ENCODE peak calls at places on chromosome 7, in seven cellular contexts. R is GM04504; D is AG10803; F is NB4; L is anterior cingulate cortex; H is B cell; E is CD4-positive, alpha-beta T cell. I is an unnamed sample.

GRCh38 chr7:29957921-29958320 is 31.7 kb downstream of the SCRN1 start:
- DNase-seq in R (no peak), D (no peak), F (no peak), L (no peak), H (no peak), E (no peak), I (no peak)

GRCh38 chr7:16993543-16993942 is 111.8 kb upstream of the AGR3 start:
- DNase-seq in R (no peak), D (no peak), F (no peak), L (no peak), H (no peak), E (no peak), I (no peak)

GRCh38 chr7:69430502-69431145 is 167.7 kb upstream of the AUTS2 start:
- DNase-seq in R (no peak), D (peak; percentile 11), F (no peak), L (peak; percentile 3), H (no peak), E (no peak), I (no peak)

GRCh38 chr7:497946-498655 is 21.5 kb downstream of the PDGFA start:
- DNase-seq in R (no peak), D (no peak), F (no peak), L (no peak), H (no peak), E (no peak), I (no peak)

GRCh38 chr7:12584940-12585339 is 14.4 kb downstream of the SCIN start:
- DNase-seq in R (no peak), D (peak; percentile 62), F (peak; percentile 61), L (no peak), H (no peak), E (no peak), I (no peak)

GRCh38 chr7:133081605-133082389 is at the start of gene CHCHD3:
- DNase-seq in R (peak; percentile 98), D (peak; percentile 97), F (peak; percentile 100), L (peak; percentile 99), H (peak; percentile 98), E (peak; percentile 95), I (peak; percentile 96)

GRCh38 chr7:40640566-40640965 is 505.8 kb downstream of the SUGCT start:
- DNase-seq in R (no peak), D (no peak), F (no peak), L (no peak), H (no peak), E (no peak), I (no peak)

GRCh38 chr7:130270947-130271790 is 4.5 kb downstream of the CPA2 start:
- DNase-seq in R (no peak), D (no peak), F (peak; percentile 19), L (no peak), H (no peak), E (no peak), I (no peak)

GRCh38 chr7:3787717-3788311 is 486.8 kb downstream of the SDK1 start:
- DNase-seq in R (no peak), D (no peak), F (no peak), L (no peak), H (no peak), E (no peak), I (no peak)

GRCh38 chr7:48875300-48875916 is 48.9 kb upstream of the CDC14C start:
- DNase-seq in R (no peak), D (peak; percentile 31), F (peak; percentile 47), L (peak; percentile 56), H (no peak), E (no peak), I (no peak)

GRCh38 chr7:21198929-21199328 is 229.0 kb upstream of the SP4 start:
- DNase-seq in R (no peak), D (no peak), F (no peak), L (no peak), H (no peak), E (no peak), I (no peak)

GRCh38 chr7:133763241-133763640 is 363.9 kb upstream of the LRGUK start:
- DNase-seq in R (peak; percentile 13), D (peak; percentile 80), F (no peak), L (no peak), H (no peak), E (no peak), I (no peak)

GRCh38 chr7:44967571-44968446 is 11.0 kb downstream of the MYO1G start:
- DNase-seq in R (no peak), D (no peak), F (peak; percentile 41), L (no peak), H (peak; percentile 35), E (no peak), I (no peak)

GRCh38 chr7:73850781-73851207 is 8.5 kb upstream of the METTL27 start:
- DNase-seq in R (peak; percentile 98), D (peak; percentile 99), F (peak; percentile 84), L (no peak), H (no peak), E (no peak), I (peak; percentile 11)

GRCh38 chr7:121459148-121459547 is 63.0 kb upstream of the FAM3C start:
- DNase-seq in R (no peak), D (no peak), F (no peak), L (no peak), H (no peak), E (no peak), I (no peak)

GRCh38 chr7:157405914-157406810 is 69.4 kb downstream of the DNAJB6 start:
- DNase-seq in R (no peak), D (peak; percentile 33), F (peak; percentile 59), L (peak; percentile 36), H (no peak), E (no peak), I (no peak)

GRCh38 chr7:37211097-37211496 is 237.6 kb downstream of the ELMO1 start:
- DNase-seq in R (peak; percentile 21), D (peak; percentile 61), F (no peak), L (no peak), H (no peak), E (no peak), I (no peak)

GRCh38 chr7:19146699-19147098 is 1.5 kb upstream of the FERD3L start:
- DNase-seq in R (no peak), D (no peak), F (peak; percentile 48), L (no peak), H (no peak), E (no peak), I (no peak)

GRCh38 chr7:151665363-151665762 is 145.7 kb upstream of the RHEB start:
- DNase-seq in R (no peak), D (peak; percentile 87), F (no peak), L (no peak), H (no peak), E (no peak), I (no peak)

GRCh38 chr7:102260856-102261255 is 25.8 kb upstream of the SH2B2 start:
- DNase-seq in R (peak; percentile 28), D (peak; percentile 36), F (no peak), L (peak; percentile 65), H (no peak), E (no peak), I (no peak)

GRCh38 chr7:141158562-141158961 is 84.7 kb downstream of the TMEM178B start:
- DNase-seq in R (peak; percentile 26), D (peak; percentile 93), F (peak; percentile 60), L (no peak), H (no peak), E (no peak), I (no peak)

GRCh38 chr7:11466517-11467105 is 365.4 kb downstream of the THSD7A start:
- DNase-seq in R (no peak), D (no peak), F (no peak), L (no peak), H (no peak), E (no peak), I (no peak)

GRCh38 chr7:6226194-6226799 is 46.1 kb downstream of the CYTH3 start:
- DNase-seq in R (peak; percentile 49), D (peak; percentile 93), F (no peak), L (no peak), H (no peak), E (no peak), I (no peak)

GRCh38 chr7:102472126-102473041 is 6.3 kb downstream of the POLR2J start:
- DNase-seq in R (no peak), D (no peak), F (no peak), L (no peak), H (peak; percentile 26), E (no peak), I (no peak)

GRCh38 chr7:137018468-137018867 is 150.0 kb downstream of the CHRM2 start:
- DNase-seq in R (no peak), D (no peak), F (no peak), L (no peak), H (no peak), E (no peak), I (no peak)

GRCh38 chr7:134905375-134905774 is 80.9 kb upstream of the AGBL3 start:
- DNase-seq in R (peak; percentile 80), D (peak; percentile 94), F (peak; percentile 48), L (no peak), H (no peak), E (no peak), I (no peak)

GRCh38 chr7:41028591-41028990 is 674.3 kb downstream of the INHBA start:
- DNase-seq in R (no peak), D (no peak), F (no peak), L (no peak), H (no peak), E (no peak), I (no peak)

GRCh38 chr7:117076426-117076943 is 123.2 kb downstream of the ST7 start:
- DNase-seq in R (no peak), D (no peak), F (no peak), L (no peak), H (no peak), E (no peak), I (no peak)

GRCh38 chr7:87318741-87319140 is 26.7 kb upstream of the CROT start:
- DNase-seq in R (no peak), D (no peak), F (no peak), L (no peak), H (no peak), E (no peak), I (no peak)

GRCh38 chr7:103532955-103533354 is 86.9 kb upstream of the SLC26A5 start:
- DNase-seq in R (no peak), D (no peak), F (no peak), L (no peak), H (no peak), E (no peak), I (no peak)

GRCh38 chr7:4129481-4130122 is 552.5 kb upstream of the FOXK1 start:
- DNase-seq in R (no peak), D (no peak), F (no peak), L (peak; percentile 32), H (no peak), E (no peak), I (no peak)

I was measured in CD4-positive, CD25-positive, alpha-beta regulatory T cell.